ENCODE peak calls at places on chromosomes 12 and 14, in nine cellular contexts. L, D, T, Q, A, C, V, P and R are unnamed samples.

GRCh38 chr14:54478621-54479215 is 10.1 kb downstream of the GMFB start:
- DNase-seq in L (no peak), D (no peak), T (no peak), Q (no peak), A (no peak), C (no peak), V (no peak), P (no peak), R (no peak)

GRCh38 chr12:108477055-108477880 is 37.8 kb upstream of the FICD start:
- DNase-seq in L (no peak), D (no peak), T (no peak), Q (no peak), A (no peak), C (no peak), V (no peak), P (no peak), R (no peak)

GRCh38 chr14:103250181-103250580 is 83.9 kb upstream of the EIF5 start:
- DNase-seq in L (no peak), D (no peak), T (no peak), Q (no peak), A (no peak), C (no peak), V (no peak), P (no peak), R (no peak)

GRCh38 chr14:28020112-28020511 is 746.5 kb upstream of the FOXG1 start:
- DNase-seq in L (no peak), D (no peak), T (no peak), Q (no peak), A (no peak), C (no peak), V (no peak), P (no peak), R (no peak)

GRCh38 chr12:116366456-116366776 is 88.9 kb upstream of the MED13L start:
- DNase-seq in L (no peak), D (no peak), T (no peak), Q (no peak), A (no peak), C (peak), V (no peak), P (peak), R (no peak)

GRCh38 chr14:57812000-57812399 is 53.9 kb downstream of the SLC35F4 start:
- DNase-seq in L (no peak), D (no peak), T (no peak), Q (no peak), A (no peak), C (no peak), V (no peak), P (no peak), R (no peak)

GRCh38 chr14:86780461-86780860 is 1212.5 kb downstream of the GALC start:
- DNase-seq in L (no peak), D (no peak), T (no peak), Q (no peak), A (no peak), C (no peak), V (no peak), P (no peak), R (no peak)

GRCh38 chr12:93785262-93786010 is 108.3 kb downstream of the CRADD start:
- DNase-seq in L (peak), D (peak), T (peak), Q (peak), A (no peak), C (no peak), V (no peak), P (peak), R (peak)

GRCh38 chr12:55666508-55666907 is 29.8 kb downstream of the OR10P1 start:
- DNase-seq in L (no peak), D (no peak), T (no peak), Q (no peak), A (no peak), C (no peak), V (no peak), P (no peak), R (no peak)

GRCh38 chr12:129589503-129589902 is 314.3 kb downstream of the TMEM132D start:
- DNase-seq in L (no peak), D (no peak), T (no peak), Q (no peak), A (no peak), C (no peak), V (no peak), P (no peak), R (no peak)

GRCh38 chr12:65823481-65824313 is 586 bp upstream of the HMGA2 start:
- DNase-seq in L (no peak), D (no peak), T (peak), Q (peak), A (no peak), C (no peak), V (peak), P (no peak), R (no peak)

GRCh38 chr12:42284157-42284556 is 41.7 kb downstream of the ZCRB1 start:
- DNase-seq in L (no peak), D (no peak), T (no peak), Q (no peak), A (no peak), C (no peak), V (no peak), P (no peak), R (no peak)

GRCh38 chr14:91429385-91429784 is 11.8 kb upstream of the CCDC88C start:
- DNase-seq in L (no peak), D (no peak), T (no peak), Q (no peak), A (no peak), C (no peak), V (no peak), P (no peak), R (no peak)

GRCh38 chr14:95713596-95714371 is at the start of gene TCL1A:
- DNase-seq in L (no peak), D (no peak), T (no peak), Q (no peak), A (no peak), C (no peak), V (no peak), P (no peak), R (no peak)

GRCh38 chr12:2354151-2354991 is 301.6 kb downstream of the CACNA1C start:
- DNase-seq in L (no peak), D (no peak), T (no peak), Q (no peak), A (no peak), C (peak), V (no peak), P (no peak), R (no peak)

GRCh38 chr14:97458302-97459137 is 661.3 kb downstream of the VRK1 start:
- DNase-seq in L (no peak), D (peak), T (no peak), Q (peak), A (no peak), C (no peak), V (peak), P (peak), R (peak)

GRCh38 chr14:60327447-60328331 is 78.7 kb downstream of the PPM1A start:
- DNase-seq in L (no peak), D (no peak), T (no peak), Q (peak), A (no peak), C (peak), V (peak), P (peak), R (peak)

GRCh38 chr14:46819117-46819516 is 167.5 kb upstream of the RPL10L start:
- DNase-seq in L (no peak), D (no peak), T (no peak), Q (no peak), A (no peak), C (no peak), V (no peak), P (no peak), R (no peak)

GRCh38 chr12:10235761-10236631 is 23.3 kb downstream of the GABARAPL1 start:
- DNase-seq in L (no peak), D (peak), T (no peak), Q (peak), A (no peak), C (no peak), V (no peak), P (no peak), R (peak)

GRCh38 chr12:131056626-131057025 is 102.9 kb downstream of the ADGRD1 start:
- DNase-seq in L (no peak), D (no peak), T (no peak), Q (no peak), A (peak), C (no peak), V (no peak), P (no peak), R (no peak)

GRCh38 chr14:74846968-74847549 is 28.9 kb downstream of the PROX2 start:
- DNase-seq in L (no peak), D (no peak), T (no peak), Q (no peak), A (no peak), C (no peak), V (no peak), P (no peak), R (no peak)

GRCh38 chr14:51627313-51627712 is 24.4 kb upstream of the FRMD6 start:
- DNase-seq in L (no peak), D (no peak), T (no peak), Q (no peak), A (no peak), C (no peak), V (no peak), P (no peak), R (no peak)

GRCh38 chr12:89225808-89226368 is 126.4 kb downstream of the DUSP6 start:
- DNase-seq in L (peak), D (no peak), T (peak), Q (peak), A (no peak), C (no peak), V (no peak), P (peak), R (no peak)

GRCh38 chr12:34526946-34527345 is 504.6 kb downstream of the ALG10 start:
- DNase-seq in L (no peak), D (no peak), T (no peak), Q (no peak), A (no peak), C (no peak), V (no peak), P (no peak), R (no peak)

GRCh38 chr14:76772300-76773187 is 11.3 kb downstream of the VASH1 start:
- DNase-seq in L (peak), D (no peak), T (no peak), Q (peak), A (peak), C (no peak), V (peak), P (no peak), R (no peak)

GRCh38 chr12:124188561-124189405 is 106.1 kb upstream of the RFLNA start:
- DNase-seq in L (no peak), D (no peak), T (no peak), Q (no peak), A (no peak), C (peak), V (peak), P (no peak), R (no peak)

GRCh38 chr12:13304924-13305323 is 108.4 kb downstream of the EMP1 start:
- DNase-seq in L (no peak), D (no peak), T (no peak), Q (no peak), A (no peak), C (no peak), V (no peak), P (no peak), R (no peak)

GRCh38 chr14:72970058-72970630 is 43.9 kb downstream of the DCAF4 start:
- DNase-seq in L (no peak), D (no peak), T (no peak), Q (no peak), A (no peak), C (no peak), V (no peak), P (no peak), R (no peak)

GRCh38 chr12:106780010-106780625 is 5.6 kb downstream of the RIC8B start:
- DNase-seq in L (no peak), D (no peak), T (no peak), Q (no peak), A (no peak), C (no peak), V (no peak), P (no peak), R (no peak)

GRCh38 chr14:85024931-85025330 is 505.0 kb upstream of the FLRT2 start:
- DNase-seq in L (no peak), D (no peak), T (peak), Q (no peak), A (no peak), C (no peak), V (no peak), P (no peak), R (no peak)